ENCODE peak calls at places on chromosome 16, in five cellular contexts. One of them, this sample, is unnamed.

GRCh38 chr16:58329147-58329546 is 34.3 kb upstream of the PRSS54 start:
- DNase-seq in SJSA1: no peak
- DNase-seq in colonic mucosa: no peak
- DNase-seq in small intestine: no peak
- DNase-seq in astrocyte: peak; percentile 11
- DNase-seq in this sample: peak; percentile 46

GRCh38 chr16:90035902-90036301 is 16.6 kb upstream of the DBNDD1 start:
- DNase-seq in SJSA1: no peak
- DNase-seq in colonic mucosa: no peak
- DNase-seq in small intestine: no peak
- DNase-seq in astrocyte: peak; percentile 21
- DNase-seq in this sample: no peak

GRCh38 chr16:27195941-27196595 is 7.3 kb upstream of the KDM8 start:
- DNase-seq in SJSA1: no peak
- DNase-seq in colonic mucosa: no peak
- DNase-seq in small intestine: peak; percentile 77
- DNase-seq in astrocyte: no peak
- DNase-seq in this sample: no peak

GRCh38 chr16:62450291-62450690 is 414.1 kb upstream of the CDH8 start:
- DNase-seq in SJSA1: no peak
- DNase-seq in colonic mucosa: no peak
- DNase-seq in small intestine: no peak
- DNase-seq in astrocyte: no peak
- DNase-seq in this sample: no peak

GRCh38 chr16:60741810-60742209 is 1294.4 kb downstream of the CDH8 start:
- DNase-seq in SJSA1: no peak
- DNase-seq in colonic mucosa: no peak
- DNase-seq in small intestine: no peak
- DNase-seq in astrocyte: no peak
- DNase-seq in this sample: no peak

GRCh38 chr16:84692451-84692850 is 7.3 kb upstream of the USP10 start:
- DNase-seq in SJSA1: no peak
- DNase-seq in colonic mucosa: no peak
- DNase-seq in small intestine: no peak
- DNase-seq in astrocyte: peak; percentile 25
- DNase-seq in this sample: no peak

GRCh38 chr16:55048745-55049144 is 118.1 kb downstream of the IRX5 start:
- DNase-seq in SJSA1: no peak
- DNase-seq in colonic mucosa: no peak
- DNase-seq in small intestine: no peak
- DNase-seq in astrocyte: no peak
- DNase-seq in this sample: peak; percentile 17

GRCh38 chr16:83826146-83826913 is 18.6 kb downstream of the HSBP1 start:
- DNase-seq in SJSA1: peak; percentile 85
- DNase-seq in colonic mucosa: peak; percentile 72
- DNase-seq in small intestine: peak; percentile 81
- DNase-seq in astrocyte: peak; percentile 86
- DNase-seq in this sample: peak; percentile 83

GRCh38 chr16:81071816-81072215 is 5.2 kb downstream of the C16orf46 start:
- DNase-seq in SJSA1: no peak
- DNase-seq in colonic mucosa: no peak
- DNase-seq in small intestine: no peak
- DNase-seq in astrocyte: no peak
- DNase-seq in this sample: no peak

GRCh38 chr16:66278604-66279262 is 87.8 kb upstream of the CDH5 start:
- DNase-seq in SJSA1: no peak
- DNase-seq in colonic mucosa: no peak
- DNase-seq in small intestine: peak; percentile 5
- DNase-seq in astrocyte: no peak
- DNase-seq in this sample: no peak

GRCh38 chr16:85550422-85551318 is 62.5 kb upstream of the GSE1 start:
- DNase-seq in SJSA1: no peak
- DNase-seq in colonic mucosa: no peak
- DNase-seq in small intestine: no peak
- DNase-seq in astrocyte: no peak
- DNase-seq in this sample: no peak

GRCh38 chr16:58384437-58385055 is 7.7 kb upstream of the GINS3 start:
- DNase-seq in SJSA1: no peak
- DNase-seq in colonic mucosa: no peak
- DNase-seq in small intestine: no peak
- DNase-seq in astrocyte: no peak
- DNase-seq in this sample: no peak

GRCh38 chr16:6964679-6965078 is 368.0 kb upstream of the RBFOX1 start:
- DNase-seq in SJSA1: no peak
- DNase-seq in colonic mucosa: no peak
- DNase-seq in small intestine: no peak
- DNase-seq in astrocyte: no peak
- DNase-seq in this sample: no peak

GRCh38 chr16:88116121-88116900 is 165.1 kb downstream of the BANP start:
- DNase-seq in SJSA1: peak; percentile 88
- DNase-seq in colonic mucosa: no peak
- DNase-seq in small intestine: no peak
- DNase-seq in astrocyte: peak; percentile 47
- DNase-seq in this sample: peak; percentile 69

GRCh38 chr16:83974475-83974874 is 6.4 kb downstream of the NECAB2 start:
- DNase-seq in SJSA1: no peak
- DNase-seq in colonic mucosa: no peak
- DNase-seq in small intestine: no peak
- DNase-seq in astrocyte: no peak
- DNase-seq in this sample: no peak

GRCh38 chr16:80433617-80434016 is 107.2 kb upstream of the DYNLRB2 start:
- DNase-seq in SJSA1: no peak
- DNase-seq in colonic mucosa: no peak
- DNase-seq in small intestine: no peak
- DNase-seq in astrocyte: peak; percentile 2
- DNase-seq in this sample: no peak

GRCh38 chr16:21253470-21253869 is 20.0 kb downstream of the ANKS4B start:
- DNase-seq in SJSA1: no peak
- DNase-seq in colonic mucosa: no peak
- DNase-seq in small intestine: no peak
- DNase-seq in astrocyte: no peak
- DNase-seq in this sample: no peak

GRCh38 chr16:57969451-57970123 is 1.3 kb downstream of the CNGB1 start:
- DNase-seq in SJSA1: no peak
- DNase-seq in colonic mucosa: no peak
- DNase-seq in small intestine: no peak
- DNase-seq in astrocyte: no peak
- DNase-seq in this sample: no peak

GRCh38 chr16:8905168-8905762 is 23.1 kb downstream of the LITAFD start:
- DNase-seq in SJSA1: no peak
- DNase-seq in colonic mucosa: no peak
- DNase-seq in small intestine: peak; percentile 64
- DNase-seq in astrocyte: peak; percentile 15
- DNase-seq in this sample: peak; percentile 59

GRCh38 chr16:85916141-85916890 is 17.4 kb downstream of the IRF8 start:
- DNase-seq in SJSA1: no peak
- DNase-seq in colonic mucosa: peak; percentile 95
- DNase-seq in small intestine: peak; percentile 100
- DNase-seq in astrocyte: peak; percentile 14
- DNase-seq in this sample: peak; percentile 29

GRCh38 chr16:85673529-85674417 is 15.0 kb downstream of the GINS2 start:
- DNase-seq in SJSA1: no peak
- DNase-seq in colonic mucosa: no peak
- DNase-seq in small intestine: peak; percentile 82
- DNase-seq in astrocyte: peak; percentile 61
- DNase-seq in this sample: no peak

GRCh38 chr16:68629315-68629900 is 15.7 kb upstream of the CDH3 start:
- DNase-seq in SJSA1: no peak
- DNase-seq in colonic mucosa: no peak
- DNase-seq in small intestine: no peak
- DNase-seq in astrocyte: no peak
- DNase-seq in this sample: no peak

GRCh38 chr16:964696-965395 is 5.9 kb downstream of the LMF1 start:
- DNase-seq in SJSA1: peak; percentile 43
- DNase-seq in colonic mucosa: peak; percentile 56
- DNase-seq in small intestine: peak; percentile 18
- DNase-seq in astrocyte: peak; percentile 24
- DNase-seq in this sample: no peak
- H3K4me3 ChIP-seq in SJSA1: no peak overlapping the region
- H3K4me3 ChIP-seq in colonic mucosa: peak overlapping the region; percentile 33
- H3K4me3 ChIP-seq in small intestine: no peak overlapping the region
- H3K4me3 ChIP-seq in astrocyte: peak overlapping the region; percentile 25
- H3K4me3 ChIP-seq in this sample: no peak overlapping the region

DNA sequence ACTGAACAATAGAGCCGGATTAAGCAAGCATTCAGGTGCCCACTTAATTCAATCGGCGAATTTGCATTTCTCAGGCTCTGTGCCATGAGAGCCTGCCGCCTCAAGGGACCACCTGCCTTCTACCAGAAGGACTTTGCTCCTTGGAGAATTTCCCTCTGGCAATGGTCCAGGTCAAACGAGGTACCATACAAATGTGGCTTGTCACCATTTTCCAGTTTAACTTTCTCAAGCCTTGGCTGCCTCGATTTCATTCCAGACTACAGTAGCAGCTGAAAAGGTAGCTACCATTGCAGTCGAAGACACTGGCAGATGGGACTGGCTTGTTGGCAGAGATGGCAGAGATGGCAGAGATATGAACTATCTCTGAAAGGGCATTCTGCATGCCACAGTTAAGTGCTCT is 533.9 kb downstream of the MAF start:
- DNase-seq in SJSA1: no peak
- DNase-seq in colonic mucosa: peak; percentile 24
- DNase-seq in small intestine: peak; percentile 27
- DNase-seq in astrocyte: no peak
- DNase-seq in this sample: no peak
- H3K36me3 ChIP-seq in SJSA1: no peaks in the 10 kb centered on the region
- H3K36me3 ChIP-seq in colonic mucosa: no peaks in the 10 kb centered on the region
- H3K36me3 ChIP-seq in small intestine: no peaks in the 10 kb centered on the region
- H3K36me3 ChIP-seq in astrocyte: no peaks in the 10 kb centered on the region
- H3K36me3 ChIP-seq in this sample: no peaks in the 10 kb centered on the region

DNA sequence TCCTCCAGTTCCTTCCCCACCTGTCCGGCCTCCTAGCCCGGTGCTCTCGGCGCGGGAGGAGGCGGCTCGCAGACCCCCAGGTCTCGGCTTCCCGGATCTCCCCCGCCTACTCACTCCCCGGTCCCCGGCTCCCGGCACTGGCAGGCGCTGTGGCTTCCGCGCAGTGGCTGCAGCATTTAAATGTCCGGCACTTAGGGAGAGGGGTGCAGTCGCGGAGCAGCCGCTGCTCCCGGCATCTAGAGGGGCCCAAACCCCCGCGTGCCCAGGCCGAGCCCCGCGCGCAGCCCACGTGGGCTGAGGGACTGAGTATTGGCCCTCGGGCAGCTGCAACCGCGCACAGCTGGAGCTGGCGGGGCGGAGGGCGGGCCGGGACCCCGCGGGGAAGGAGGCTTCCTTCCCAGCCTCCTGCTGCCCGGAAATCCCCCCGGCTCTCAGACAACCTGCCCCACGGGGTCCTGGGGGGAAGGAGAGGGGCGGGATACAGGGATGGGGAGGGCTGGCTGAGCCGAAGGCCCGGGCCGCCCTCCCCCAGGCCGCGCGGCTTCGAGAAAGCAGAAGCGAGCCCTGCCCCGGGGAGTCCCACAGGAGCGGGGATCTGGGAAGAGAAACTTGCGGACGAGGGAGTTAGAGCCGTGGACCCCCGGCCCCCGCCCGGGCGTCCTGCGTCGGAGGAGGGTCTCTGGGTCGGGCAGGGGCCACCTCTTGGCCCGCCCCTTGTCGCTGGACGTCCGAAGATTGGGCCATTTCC is 429 bp upstream of the MMP25 start:
- DNase-seq in SJSA1: no peak
- DNase-seq in colonic mucosa: no peak
- DNase-seq in small intestine: no peak
- DNase-seq in astrocyte: no peak
- DNase-seq in this sample: peak; percentile 11
- H3K4me3 ChIP-seq in SJSA1: peak overlapping the region; percentile 14
- H3K4me3 ChIP-seq in colonic mucosa: peak overlapping the region; percentile 27
- H3K4me3 ChIP-seq in small intestine: no peak overlapping the region
- H3K4me3 ChIP-seq in astrocyte: peak overlapping the region; percentile 28
- H3K4me3 ChIP-seq in this sample: peak overlapping the region; percentile 31

GRCh38 chr16:23520500-23520899 is 10.2 kb upstream of the GGA2 start:
- DNase-seq in SJSA1: no peak
- DNase-seq in colonic mucosa: no peak
- DNase-seq in small intestine: no peak
- DNase-seq in astrocyte: no peak
- DNase-seq in this sample: no peak
- H3K36me3 ChIP-seq in SJSA1: peaks cover 49% of the 10 kb centered on the region
- H3K36me3 ChIP-seq in colonic mucosa: no peaks in the 10 kb centered on the region
- H3K36me3 ChIP-seq in small intestine: peaks cover 8% of the 10 kb centered on the region
- H3K36me3 ChIP-seq in astrocyte: peaks cover 28% of the 10 kb centered on the region
- H3K36me3 ChIP-seq in this sample: peaks cover 21% of the 10 kb centered on the region

GRCh38 chr16:10180042-10180770 is 2.0 kb downstream of the GRIN2A start:
- DNase-seq in SJSA1: no peak
- DNase-seq in colonic mucosa: no peak
- DNase-seq in small intestine: no peak
- DNase-seq in astrocyte: no peak
- DNase-seq in this sample: no peak
- H3K4me3 ChIP-seq in SJSA1: no peak overlapping the region
- H3K4me3 ChIP-seq in colonic mucosa: no peak overlapping the region
- H3K4me3 ChIP-seq in small intestine: no peak overlapping the region
- H3K4me3 ChIP-seq in astrocyte: no peak overlapping the region
- H3K4me3 ChIP-seq in this sample: no peak overlapping the region